ENCODE peak calls at places on chromosomes 12 and 14, in nine cellular contexts. O is AG04449, L is fibroblast of lung, P is spleen, B is AG09309, H is adrenal gland, K is A549, M is fibroblast of the aortic adventitia, E is HCT116. N is an unnamed sample.

GRCh38 chr14:68181395-68182326 is 362.1 kb downstream of the RAD51B start:
- DNase-seq in E (peak; percentile 34), P (no peak), L (peak; percentile 75), B (no peak), H (peak; percentile 21), K (no peak), O (no peak), M (peak; percentile 50), N (no peak)

GRCh38 chr14:96203635-96204034 is 1.0 kb upstream of the BDKRB2 start:
- DNase-seq in P (peak; percentile 22), H (no peak), M (no peak), B (no peak), L (no peak), O (no peak), E (no peak), K (no peak), N (no peak)

GRCh38 chr12:118543651-118544050 is 167.3 kb downstream of the SUDS3 start:
- DNase-seq in P (no peak), O (no peak), L (no peak), H (no peak), K (no peak), M (no peak), E (no peak), B (no peak), N (no peak)

GRCh38 chr12:63093711-63094110 is 57.3 kb downstream of the AVPR1A start:
- DNase-seq in M (no peak), H (no peak), L (no peak), P (no peak), K (no peak), E (no peak), B (no peak), O (no peak), N (no peak)

GRCh38 chr12:124856132-124856841 is 7.4 kb downstream of the SCARB1 start:
- DNase-seq in B (no peak), M (no peak), L (no peak), O (no peak), H (no peak), K (no peak), P (no peak), E (no peak), N (no peak)

GRCh38 chr14:28763914-28764848 is 2.4 kb upstream of the FOXG1 start:
- DNase-seq in P (no peak), K (no peak), B (no peak), H (no peak), L (no peak), E (no peak), M (no peak), O (no peak), N (no peak)

GRCh38 chr12:52004042-52004648 is 2.6 kb upstream of the TAMALIN start:
- DNase-seq in O (no peak), H (peak; percentile 48), L (peak; percentile 70), M (peak; percentile 70), E (no peak), P (no peak), K (peak; percentile 78), B (no peak), N (no peak)

GRCh38 chr12:93032748-93033147 is 103.7 kb upstream of the EEA1 start:
- DNase-seq in M (no peak), H (no peak), O (no peak), P (no peak), L (peak; percentile 14), K (no peak), B (no peak), E (no peak), N (no peak)

GRCh38 chr12:28988384-28988704 is 160.7 kb upstream of the FAR2 start:
- DNase-seq in M (no peak), O (no peak), H (no peak), B (no peak), L (no peak), P (no peak), K (no peak), E (no peak), N (no peak)

GRCh38 chr12:46660719-46661118 is 165.1 kb downstream of the SLC38A4 start:
- DNase-seq in P (no peak), B (no peak), O (no peak), M (peak; percentile 84), L (peak; percentile 80), E (no peak), H (no peak), K (no peak), N (no peak)

DNA sequence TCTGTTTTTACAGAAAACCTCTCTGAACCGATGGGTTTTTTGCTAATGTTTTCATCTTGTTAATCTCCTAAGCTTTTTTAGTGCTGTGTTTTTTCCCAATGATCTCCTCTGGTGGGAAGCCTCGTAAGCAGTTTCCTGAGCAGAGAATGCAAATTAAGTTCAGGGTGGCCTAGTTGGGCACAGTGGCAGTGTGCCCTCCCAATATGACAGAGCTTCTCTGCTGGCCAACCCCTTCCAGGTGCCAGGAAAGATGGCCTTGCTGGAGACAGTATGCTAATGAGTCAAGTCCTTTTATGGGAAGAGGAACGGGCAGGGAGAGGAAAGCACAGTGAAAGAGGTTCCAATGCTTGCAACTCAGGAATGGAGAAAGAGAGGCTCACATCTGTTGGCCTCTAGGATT is 115.8 kb downstream of the GCH1 start:
- DNase-seq in E (no peak), L (no peak), M (no peak), O (no peak), B (no peak), H (peak; percentile 93), K (no peak), P (no peak), N (no peak)
- H3K4me3 ChIP-seq in E (no peak overlapping the region), L (no peak overlapping the region), M (no peak overlapping the region), O (no peak overlapping the region), B (no peak overlapping the region), H (no peak overlapping the region), K (no peak overlapping the region), P (no peak overlapping the region), N (no peak overlapping the region)

DNA sequence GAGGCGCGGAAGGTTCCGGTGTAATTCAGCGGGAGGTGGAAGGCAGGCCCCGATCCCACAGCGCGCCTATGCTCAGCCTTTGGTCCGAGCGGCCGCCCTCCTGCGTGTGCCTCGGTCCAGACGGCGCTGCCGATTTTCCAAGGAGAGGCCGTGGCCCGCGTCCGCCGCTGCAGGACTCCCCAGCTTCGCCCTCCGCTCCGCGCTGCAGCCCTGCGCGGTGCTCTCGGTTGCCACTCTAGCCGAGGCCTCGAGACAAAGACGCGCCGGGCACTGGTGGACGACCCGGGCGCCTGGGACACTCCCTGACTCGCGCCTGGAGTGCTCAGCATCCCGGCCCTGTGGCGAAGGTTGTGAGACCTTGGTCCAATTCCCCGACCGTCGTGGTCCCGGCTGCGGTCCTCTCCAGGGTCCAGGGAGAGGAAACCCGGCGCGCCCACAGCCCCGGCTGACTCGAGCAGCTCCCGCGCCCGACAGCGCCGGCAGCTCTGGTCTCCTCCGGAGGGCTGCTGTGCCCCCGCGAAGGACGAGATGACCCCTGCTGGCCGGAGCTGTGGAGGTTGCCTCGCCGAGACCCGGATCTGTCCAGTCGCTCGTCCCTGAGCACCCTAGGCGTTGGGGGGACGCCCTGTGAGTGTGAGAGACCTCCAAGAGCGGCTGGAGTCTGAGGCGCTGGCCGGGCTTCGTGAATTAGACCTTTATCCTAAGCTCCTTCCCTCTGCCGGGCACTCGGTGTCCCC is 6.5 kb downstream of the HOXC12 start:
- DNase-seq in P (peak; percentile 64), L (no peak), E (no peak), O (no peak), H (no peak), B (no peak), M (no peak), K (no peak), N (no peak)
- TF ChIP-seq CTCF in P (no peak), L (no peak), E (no peak), O (no peak), H (no peak), B (no peak), M (no peak), K (no peak), N (no peak)

GRCh38 chr12:14958361-14959125 is 2.9 kb downstream of the ARHGDIB start:
- DNase-seq in P (peak; percentile 71), O (no peak), M (no peak), H (peak; percentile 20), K (no peak), E (no peak), L (no peak), B (no peak), N (no peak)

GRCh38 chr12:14959916-14960315 is 1.5 kb downstream of the ARHGDIB start:
- DNase-seq in H (no peak), P (peak; percentile 77), M (no peak), L (no peak), K (no peak), B (no peak), O (no peak), E (no peak), N (no peak)

GRCh38 chr12:14957769-14958168 is 3.6 kb downstream of the ARHGDIB start:
- DNase-seq in H (no peak), P (no peak), B (no peak), K (no peak), E (no peak), M (no peak), L (no peak), O (no peak), N (no peak)

GRCh38 chr12:14959463-14959862 is 1.9 kb downstream of the ARHGDIB start:
- DNase-seq in H (no peak), B (no peak), O (no peak), L (no peak), K (no peak), E (no peak), P (no peak), M (no peak), N (no peak)

DNA sequence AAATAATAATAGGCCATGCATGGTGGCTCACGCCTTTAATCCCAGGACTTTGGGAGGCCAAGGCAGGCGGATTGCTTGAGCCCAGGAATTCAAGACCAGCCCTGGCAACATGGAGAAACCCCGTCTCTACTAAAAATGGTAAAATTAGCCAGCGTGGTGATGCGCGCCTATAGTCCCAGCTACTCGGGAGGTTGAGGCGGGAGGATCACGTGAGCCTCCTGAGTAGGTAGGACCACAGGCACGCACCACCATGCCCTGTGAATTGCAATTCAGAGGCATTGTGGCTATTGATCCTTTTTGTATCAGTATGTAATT is 2.3 kb downstream of the ARHGDIB start:
- DNase-seq in H (no peak), L (no peak), M (no peak), B (no peak), P (peak; percentile 75), O (no peak), E (no peak), K (no peak), N (no peak)
- H3K4me3 ChIP-seq in H (no peak overlapping the region), L (no peak overlapping the region), M (no peak overlapping the region), B (no peak overlapping the region), P (peak overlapping the region; percentile 64), O (no peak overlapping the region), E (no peak overlapping the region), K (no peak overlapping the region), N (no peak overlapping the region)

DNA sequence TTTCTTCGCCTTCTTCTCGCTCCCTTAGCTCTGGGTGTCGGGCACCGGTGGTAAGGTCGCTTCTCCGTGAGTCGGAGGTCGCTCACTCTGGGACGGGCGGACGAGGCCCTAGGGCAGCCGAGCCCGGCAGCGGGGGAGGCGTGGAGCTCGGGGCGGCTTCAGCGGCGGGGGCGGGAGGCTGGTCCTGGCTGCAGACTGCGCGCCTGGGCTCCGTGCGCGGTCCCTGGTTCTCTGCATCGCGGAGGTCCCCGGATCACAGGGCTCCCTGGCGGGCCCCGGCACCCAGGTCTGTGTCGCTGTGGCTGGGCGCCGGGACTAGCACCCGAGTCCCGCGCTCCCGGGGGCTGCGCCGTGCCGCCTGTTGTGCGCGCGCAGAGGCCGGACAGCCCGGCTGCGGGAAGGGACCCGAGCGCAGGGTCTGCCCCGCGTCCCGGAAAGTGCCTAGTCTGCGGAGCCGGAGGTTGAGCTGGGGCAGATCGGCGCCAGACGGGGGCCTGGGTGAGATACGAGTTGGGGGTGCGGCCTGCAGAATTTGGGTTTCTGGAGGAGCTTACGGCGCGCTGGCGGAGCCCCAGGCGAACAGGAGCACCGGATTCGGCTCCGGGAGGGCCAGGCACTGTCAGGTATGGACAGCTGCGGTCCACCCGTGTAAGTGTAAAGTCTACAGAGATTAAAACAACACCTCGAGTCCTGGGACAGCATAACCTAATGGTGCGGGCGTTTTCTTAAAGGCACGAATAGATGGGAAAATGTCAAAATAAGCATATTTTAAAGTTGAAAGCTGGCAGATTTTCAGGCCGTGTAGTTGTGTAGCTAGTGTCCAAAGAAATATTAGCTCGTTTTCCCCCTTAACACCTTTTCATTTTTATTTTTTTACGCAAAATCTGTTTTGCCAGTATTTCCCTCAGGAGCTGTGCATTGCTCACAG is 722 bp downstream of the FRMD6 start:
- DNase-seq in E (no peak), L (no peak), M (peak; percentile 33), K (peak; percentile 37), B (no peak), H (peak; percentile 25), P (peak; percentile 90), O (no peak), N (no peak)
- TF ChIP-seq CTCF in E (no peak), L (no peak), M (no peak), K (no peak), B (no peak), H (no peak), P (no peak), O (no peak), N (no peak)

N was measured in retinal pigment epithelial cell.